ENCODE peak calls at places on chromosomes 2 and 18, in four cellular contexts. N, L, O and C are unnamed samples.

GRCh38 chr2:54330226-54331094 is 74.4 kb upstream of the TSPYL6 start:
- DNase-seq in N (peak), L (peak), O (peak), C (peak)

GRCh38 chr2:40192864-40193669 is 258.8 kb downstream of the SLC8A1 start:
- DNase-seq in N (no peak), L (no peak), O (no peak), C (no peak)

GRCh38 chr18:10833656-10834055 is 307.8 kb downstream of the NAPG start:
- DNase-seq in N (no peak), L (no peak), O (no peak), C (no peak)

GRCh38 chr2:216072473-216072872 is 9.1 kb downstream of the PECR start:
- DNase-seq in N (no peak), L (no peak), O (no peak), C (no peak)

GRCh38 chr2:189178726-189179606 is 595 bp downstream of the COL5A2 start:
- DNase-seq in N (no peak), L (no peak), O (peak), C (peak)

GRCh38 chr2:31354837-31355236 is 59.7 kb downstream of the XDH start:
- DNase-seq in N (no peak), L (no peak), O (no peak), C (peak)

GRCh38 chr18:21300616-21301200 is 58.7 kb downstream of the GREB1L start:
- DNase-seq in N (no peak), L (no peak), O (no peak), C (no peak)

GRCh38 chr2:170214309-170214902 is 36.5 kb downstream of the MYO3B start:
- DNase-seq in N (no peak), L (no peak), O (no peak), C (no peak)

GRCh38 chr2:58135861-58136260 is 89.3 kb downstream of the VRK2 start:
- DNase-seq in N (no peak), L (no peak), O (no peak), C (no peak)

GRCh38 chr18:35041752-35042379 is 653 bp downstream of the MAPRE2 start:
- DNase-seq in N (no peak), L (peak), O (peak), C (no peak)

GRCh38 chr18:10953672-10954071 is 195.7 kb downstream of the PIEZO2 start:
- DNase-seq in N (no peak), L (no peak), O (no peak), C (no peak)

GRCh38 chr2:143730155-143730949 is 601.1 kb downstream of the ARHGAP15 start:
- DNase-seq in N (no peak), L (no peak), O (no peak), C (no peak)

GRCh38 chr2:23294238-23294637 is 90.7 kb upstream of the KLHL29 start:
- DNase-seq in N (no peak), L (no peak), O (no peak), C (no peak)

GRCh38 chr2:769771-770170 is 92.6 kb upstream of the TMEM18 start:
- DNase-seq in N (no peak), L (no peak), O (no peak), C (no peak)

GRCh38 chr2:102505290-102505689 is 32.3 kb downstream of the SLC9A4 start:
- DNase-seq in N (no peak), L (no peak), O (no peak), C (no peak)

GRCh38 chr18:61639886-61640285 is 252.9 kb downstream of the RNF152 start:
- DNase-seq in N (no peak), L (no peak), O (no peak), C (no peak)

GRCh38 chr2:32342811-32343210 is 14.0 kb upstream of the BIRC6 start:
- DNase-seq in N (no peak), L (peak), O (no peak), C (peak)